ENCODE peak calls at places on chromosomes 16 and 17, in nine cellular contexts. One of them, this sample, is unnamed.

GRCh38 chr16:75102595-75102994 is 14.0 kb downstream of the LDHD start:
- DNase-seq in activated naive CD4-positive, alpha-beta T cell: no peak
- DNase-seq in H1: no peak
- DNase-seq in fibroblast of mammary gland: no peak
- DNase-seq in stimulated activated CD4-positive, alpha-beta T cell treated with anti-CD3 and anti-CD28 coated beads, Interleukin-1b, Interleukin-23, amount 100 ng/mL, for 24 hours: no peak
- DNase-seq in left lung: no peak
- DNase-seq in BJ: no peak
- DNase-seq in RCC 7860: no peak
- DNase-seq in lung microvascular endothelial cell: no peak
- DNase-seq in this sample: no peak

GRCh38 chr17:19482571-19482970 is 51.1 kb upstream of the SLC47A1 start:
- DNase-seq in activated naive CD4-positive, alpha-beta T cell: no peak
- DNase-seq in H1: no peak
- DNase-seq in fibroblast of mammary gland: peak; percentile 34
- DNase-seq in stimulated activated CD4-positive, alpha-beta T cell treated with anti-CD3 and anti-CD28 coated beads, Interleukin-1b, Interleukin-23, amount 100 ng/mL, for 24 hours: no peak
- DNase-seq in left lung: no peak
- DNase-seq in BJ: peak; percentile 49
- DNase-seq in RCC 7860: no peak
- DNase-seq in lung microvascular endothelial cell: no peak
- DNase-seq in this sample: no peak

GRCh38 chr17:1090454-1091189 is 89.2 kb downstream of the ABR start:
- DNase-seq in activated naive CD4-positive, alpha-beta T cell: no peak
- DNase-seq in H1: no peak
- DNase-seq in fibroblast of mammary gland: no peak
- DNase-seq in stimulated activated CD4-positive, alpha-beta T cell treated with anti-CD3 and anti-CD28 coated beads, Interleukin-1b, Interleukin-23, amount 100 ng/mL, for 24 hours: no peak
- DNase-seq in left lung: no peak
- DNase-seq in BJ: no peak
- DNase-seq in RCC 7860: peak; percentile 56
- DNase-seq in lung microvascular endothelial cell: no peak
- DNase-seq in this sample: no peak

GRCh38 chr17:76697702-76698465 is 12.9 kb downstream of the MXRA7 start:
- DNase-seq in activated naive CD4-positive, alpha-beta T cell: no peak
- DNase-seq in H1: no peak
- DNase-seq in fibroblast of mammary gland: no peak
- DNase-seq in stimulated activated CD4-positive, alpha-beta T cell treated with anti-CD3 and anti-CD28 coated beads, Interleukin-1b, Interleukin-23, amount 100 ng/mL, for 24 hours: no peak
- DNase-seq in left lung: no peak
- DNase-seq in BJ: no peak
- DNase-seq in RCC 7860: peak; percentile 59
- DNase-seq in lung microvascular endothelial cell: no peak
- DNase-seq in this sample: no peak

GRCh38 chr16:87195190-87195589 is 122.0 kb downstream of the C16orf95 start:
- DNase-seq in activated naive CD4-positive, alpha-beta T cell: no peak
- DNase-seq in H1: no peak
- DNase-seq in fibroblast of mammary gland: no peak
- DNase-seq in stimulated activated CD4-positive, alpha-beta T cell treated with anti-CD3 and anti-CD28 coated beads, Interleukin-1b, Interleukin-23, amount 100 ng/mL, for 24 hours: no peak
- DNase-seq in left lung: no peak
- DNase-seq in BJ: no peak
- DNase-seq in RCC 7860: no peak
- DNase-seq in lung microvascular endothelial cell: no peak
- DNase-seq in this sample: no peak

GRCh38 chr16:53465606-53466290 is 31.5 kb downstream of the RBL2 start:
- DNase-seq in activated naive CD4-positive, alpha-beta T cell: no peak
- DNase-seq in H1: no peak
- DNase-seq in fibroblast of mammary gland: peak; percentile 76
- DNase-seq in stimulated activated CD4-positive, alpha-beta T cell treated with anti-CD3 and anti-CD28 coated beads, Interleukin-1b, Interleukin-23, amount 100 ng/mL, for 24 hours: no peak
- DNase-seq in left lung: no peak
- DNase-seq in BJ: no peak
- DNase-seq in RCC 7860: peak; percentile 52
- DNase-seq in lung microvascular endothelial cell: peak; percentile 88
- DNase-seq in this sample: no peak

GRCh38 chr17:44607836-44608690 is 48.2 kb upstream of the MEIOC start:
- DNase-seq in activated naive CD4-positive, alpha-beta T cell: no peak
- DNase-seq in H1: no peak
- DNase-seq in fibroblast of mammary gland: peak; percentile 62
- DNase-seq in stimulated activated CD4-positive, alpha-beta T cell treated with anti-CD3 and anti-CD28 coated beads, Interleukin-1b, Interleukin-23, amount 100 ng/mL, for 24 hours: no peak
- DNase-seq in left lung: no peak
- DNase-seq in BJ: peak; percentile 35
- DNase-seq in RCC 7860: no peak
- DNase-seq in lung microvascular endothelial cell: no peak
- DNase-seq in this sample: no peak

GRCh38 chr17:48010193-48010592 is 27.4 kb downstream of the COPZ2 start:
- DNase-seq in activated naive CD4-positive, alpha-beta T cell: no peak
- DNase-seq in H1: no peak
- DNase-seq in fibroblast of mammary gland: no peak
- DNase-seq in stimulated activated CD4-positive, alpha-beta T cell treated with anti-CD3 and anti-CD28 coated beads, Interleukin-1b, Interleukin-23, amount 100 ng/mL, for 24 hours: no peak
- DNase-seq in left lung: no peak
- DNase-seq in BJ: no peak
- DNase-seq in RCC 7860: no peak
- DNase-seq in lung microvascular endothelial cell: no peak
- DNase-seq in this sample: no peak

GRCh38 chr17:60604686-60605334 is 4.8 kb downstream of the PPM1D start:
- DNase-seq in activated naive CD4-positive, alpha-beta T cell: no peak
- DNase-seq in H1: peak; percentile 23
- DNase-seq in fibroblast of mammary gland: peak; percentile 67
- DNase-seq in stimulated activated CD4-positive, alpha-beta T cell treated with anti-CD3 and anti-CD28 coated beads, Interleukin-1b, Interleukin-23, amount 100 ng/mL, for 24 hours: no peak
- DNase-seq in left lung: no peak
- DNase-seq in BJ: no peak
- DNase-seq in RCC 7860: peak; percentile 93
- DNase-seq in lung microvascular endothelial cell: peak; percentile 64
- DNase-seq in this sample: no peak

GRCh38 chr17:5699789-5700188 is 115.5 kb upstream of the NLRP1 start:
- DNase-seq in activated naive CD4-positive, alpha-beta T cell: no peak
- DNase-seq in H1: no peak
- DNase-seq in fibroblast of mammary gland: no peak
- DNase-seq in stimulated activated CD4-positive, alpha-beta T cell treated with anti-CD3 and anti-CD28 coated beads, Interleukin-1b, Interleukin-23, amount 100 ng/mL, for 24 hours: no peak
- DNase-seq in left lung: no peak
- DNase-seq in BJ: no peak
- DNase-seq in RCC 7860: no peak
- DNase-seq in lung microvascular endothelial cell: no peak
- DNase-seq in this sample: no peak

GRCh38 chr17:69961488-69962145 is 113.4 kb upstream of the KCNJ16 start:
- DNase-seq in activated naive CD4-positive, alpha-beta T cell: no peak
- DNase-seq in H1: peak; percentile 48
- DNase-seq in fibroblast of mammary gland: no peak
- DNase-seq in stimulated activated CD4-positive, alpha-beta T cell treated with anti-CD3 and anti-CD28 coated beads, Interleukin-1b, Interleukin-23, amount 100 ng/mL, for 24 hours: no peak
- DNase-seq in left lung: no peak
- DNase-seq in BJ: no peak
- DNase-seq in RCC 7860: no peak
- DNase-seq in lung microvascular endothelial cell: no peak
- DNase-seq in this sample: no peak

GRCh38 chr16:53224932-53225533 is 170.2 kb downstream of the CHD9 start:
- DNase-seq in activated naive CD4-positive, alpha-beta T cell: no peak
- DNase-seq in H1: no peak
- DNase-seq in fibroblast of mammary gland: peak; percentile 40
- DNase-seq in stimulated activated CD4-positive, alpha-beta T cell treated with anti-CD3 and anti-CD28 coated beads, Interleukin-1b, Interleukin-23, amount 100 ng/mL, for 24 hours: no peak
- DNase-seq in left lung: no peak
- DNase-seq in BJ: no peak
- DNase-seq in RCC 7860: peak; percentile 36
- DNase-seq in lung microvascular endothelial cell: peak; percentile 12
- DNase-seq in this sample: no peak

GRCh38 chr17:72305472-72305871 is 184.7 kb downstream of the SOX9 start:
- DNase-seq in activated naive CD4-positive, alpha-beta T cell: no peak
- DNase-seq in H1: no peak
- DNase-seq in fibroblast of mammary gland: no peak
- DNase-seq in stimulated activated CD4-positive, alpha-beta T cell treated with anti-CD3 and anti-CD28 coated beads, Interleukin-1b, Interleukin-23, amount 100 ng/mL, for 24 hours: no peak
- DNase-seq in left lung: no peak
- DNase-seq in BJ: no peak
- DNase-seq in RCC 7860: no peak
- DNase-seq in lung microvascular endothelial cell: no peak
- DNase-seq in this sample: no peak

GRCh38 chr17:50728881-50729765 is 9.7 kb downstream of the LUC7L3 start:
- DNase-seq in activated naive CD4-positive, alpha-beta T cell: no peak
- DNase-seq in H1: no peak
- DNase-seq in fibroblast of mammary gland: no peak
- DNase-seq in stimulated activated CD4-positive, alpha-beta T cell treated with anti-CD3 and anti-CD28 coated beads, Interleukin-1b, Interleukin-23, amount 100 ng/mL, for 24 hours: no peak
- DNase-seq in left lung: no peak
- DNase-seq in BJ: no peak
- DNase-seq in RCC 7860: no peak
- DNase-seq in lung microvascular endothelial cell: no peak
- DNase-seq in this sample: no peak

GRCh38 chr17:66549312-66549705 is 246.9 kb downstream of the PRKCA start:
- DNase-seq in activated naive CD4-positive, alpha-beta T cell: no peak
- DNase-seq in H1: no peak
- DNase-seq in fibroblast of mammary gland: peak; percentile 65
- DNase-seq in stimulated activated CD4-positive, alpha-beta T cell treated with anti-CD3 and anti-CD28 coated beads, Interleukin-1b, Interleukin-23, amount 100 ng/mL, for 24 hours: no peak
- DNase-seq in left lung: no peak
- DNase-seq in BJ: no peak
- DNase-seq in RCC 7860: peak; percentile 62
- DNase-seq in lung microvascular endothelial cell: no peak
- DNase-seq in this sample: no peak

GRCh38 chr16:53042235-53042645 is 10.5 kb downstream of the CHD9NB start:
- DNase-seq in activated naive CD4-positive, alpha-beta T cell: no peak
- DNase-seq in H1: no peak
- DNase-seq in fibroblast of mammary gland: no peak
- DNase-seq in stimulated activated CD4-positive, alpha-beta T cell treated with anti-CD3 and anti-CD28 coated beads, Interleukin-1b, Interleukin-23, amount 100 ng/mL, for 24 hours: no peak
- DNase-seq in left lung: no peak
- DNase-seq in BJ: no peak
- DNase-seq in RCC 7860: no peak
- DNase-seq in lung microvascular endothelial cell: no peak
- DNase-seq in this sample: no peak

GRCh38 chr17:57109393-57110151 is 24.5 kb downstream of the AKAP1 start:
- DNase-seq in activated naive CD4-positive, alpha-beta T cell: no peak
- DNase-seq in H1: no peak
- DNase-seq in fibroblast of mammary gland: no peak
- DNase-seq in stimulated activated CD4-positive, alpha-beta T cell treated with anti-CD3 and anti-CD28 coated beads, Interleukin-1b, Interleukin-23, amount 100 ng/mL, for 24 hours: no peak
- DNase-seq in left lung: no peak
- DNase-seq in BJ: no peak
- DNase-seq in RCC 7860: no peak
- DNase-seq in lung microvascular endothelial cell: no peak
- DNase-seq in this sample: peak; percentile 59

GRCh38 chr16:85520853-85521736 is 92.0 kb upstream of the GSE1 start:
- DNase-seq in activated naive CD4-positive, alpha-beta T cell: no peak
- DNase-seq in H1: no peak
- DNase-seq in fibroblast of mammary gland: no peak
- DNase-seq in stimulated activated CD4-positive, alpha-beta T cell treated with anti-CD3 and anti-CD28 coated beads, Interleukin-1b, Interleukin-23, amount 100 ng/mL, for 24 hours: no peak
- DNase-seq in left lung: peak; percentile 89
- DNase-seq in BJ: no peak
- DNase-seq in RCC 7860: no peak
- DNase-seq in lung microvascular endothelial cell: no peak
- DNase-seq in this sample: peak; percentile 89

GRCh38 chr16:31083981-31084380 is 4.8 kb downstream of the PRSS53 start:
- DNase-seq in activated naive CD4-positive, alpha-beta T cell: no peak
- DNase-seq in H1: no peak
- DNase-seq in fibroblast of mammary gland: no peak
- DNase-seq in stimulated activated CD4-positive, alpha-beta T cell treated with anti-CD3 and anti-CD28 coated beads, Interleukin-1b, Interleukin-23, amount 100 ng/mL, for 24 hours: no peak
- DNase-seq in left lung: no peak
- DNase-seq in BJ: no peak
- DNase-seq in RCC 7860: no peak
- DNase-seq in lung microvascular endothelial cell: no peak
- DNase-seq in this sample: no peak

GRCh38 chr16:78002915-78003538 is 19.3 kb upstream of the CLEC3A start:
- DNase-seq in activated naive CD4-positive, alpha-beta T cell: peak; percentile 26
- DNase-seq in H1: peak; percentile 97
- DNase-seq in fibroblast of mammary gland: peak; percentile 87
- DNase-seq in stimulated activated CD4-positive, alpha-beta T cell treated with anti-CD3 and anti-CD28 coated beads, Interleukin-1b, Interleukin-23, amount 100 ng/mL, for 24 hours: peak; percentile 51
- DNase-seq in left lung: peak; percentile 70
- DNase-seq in BJ: peak; percentile 12
- DNase-seq in RCC 7860: peak; percentile 59
- DNase-seq in lung microvascular endothelial cell: peak; percentile 89
- DNase-seq in this sample: peak; percentile 69

GRCh38 chr16:16014329-16015224 is 65.2 kb downstream of the ABCC1 start:
- DNase-seq in activated naive CD4-positive, alpha-beta T cell: no peak
- DNase-seq in H1: no peak
- DNase-seq in fibroblast of mammary gland: peak; percentile 61
- DNase-seq in stimulated activated CD4-positive, alpha-beta T cell treated with anti-CD3 and anti-CD28 coated beads, Interleukin-1b, Interleukin-23, amount 100 ng/mL, for 24 hours: no peak
- DNase-seq in left lung: no peak
- DNase-seq in BJ: no peak
- DNase-seq in RCC 7860: no peak
- DNase-seq in lung microvascular endothelial cell: no peak
- DNase-seq in this sample: no peak

GRCh38 chr16:3007957-3008748 is 4.6 kb upstream of the CLDN9 start:
- DNase-seq in activated naive CD4-positive, alpha-beta T cell: no peak
- DNase-seq in H1: peak; percentile 89
- DNase-seq in fibroblast of mammary gland: no peak
- DNase-seq in stimulated activated CD4-positive, alpha-beta T cell treated with anti-CD3 and anti-CD28 coated beads, Interleukin-1b, Interleukin-23, amount 100 ng/mL, for 24 hours: no peak
- DNase-seq in left lung: no peak
- DNase-seq in BJ: no peak
- DNase-seq in RCC 7860: no peak
- DNase-seq in lung microvascular endothelial cell: peak; percentile 29
- DNase-seq in this sample: peak; percentile 46

GRCh38 chr17:49191407-49191916 is 18.9 kb downstream of the GNGT2 start:
- DNase-seq in activated naive CD4-positive, alpha-beta T cell: no peak
- DNase-seq in H1: no peak
- DNase-seq in fibroblast of mammary gland: no peak
- DNase-seq in stimulated activated CD4-positive, alpha-beta T cell treated with anti-CD3 and anti-CD28 coated beads, Interleukin-1b, Interleukin-23, amount 100 ng/mL, for 24 hours: no peak
- DNase-seq in left lung: no peak
- DNase-seq in BJ: no peak
- DNase-seq in RCC 7860: no peak
- DNase-seq in lung microvascular endothelial cell: peak; percentile 71
- DNase-seq in this sample: no peak

GRCh38 chr16:77443834-77444460 is 9.1 kb upstream of the ADAMTS18 start:
- DNase-seq in activated naive CD4-positive, alpha-beta T cell: no peak
- DNase-seq in H1: no peak
- DNase-seq in fibroblast of mammary gland: no peak
- DNase-seq in stimulated activated CD4-positive, alpha-beta T cell treated with anti-CD3 and anti-CD28 coated beads, Interleukin-1b, Interleukin-23, amount 100 ng/mL, for 24 hours: no peak
- DNase-seq in left lung: no peak
- DNase-seq in BJ: no peak
- DNase-seq in RCC 7860: no peak
- DNase-seq in lung microvascular endothelial cell: no peak
- DNase-seq in this sample: no peak

GRCh38 chr16:11080327-11080967 is 136.1 kb downstream of the CLEC16A start:
- DNase-seq in activated naive CD4-positive, alpha-beta T cell: no peak
- DNase-seq in H1: no peak
- DNase-seq in fibroblast of mammary gland: no peak
- DNase-seq in stimulated activated CD4-positive, alpha-beta T cell treated with anti-CD3 and anti-CD28 coated beads, Interleukin-1b, Interleukin-23, amount 100 ng/mL, for 24 hours: no peak
- DNase-seq in left lung: no peak
- DNase-seq in BJ: no peak
- DNase-seq in RCC 7860: no peak
- DNase-seq in lung microvascular endothelial cell: no peak
- DNase-seq in this sample: no peak

GRCh38 chr17:80743181-80743771 is 198.6 kb downstream of the RPTOR start:
- DNase-seq in activated naive CD4-positive, alpha-beta T cell: no peak
- DNase-seq in H1: no peak
- DNase-seq in fibroblast of mammary gland: peak; percentile 87
- DNase-seq in stimulated activated CD4-positive, alpha-beta T cell treated with anti-CD3 and anti-CD28 coated beads, Interleukin-1b, Interleukin-23, amount 100 ng/mL, for 24 hours: no peak
- DNase-seq in left lung: peak; percentile 60
- DNase-seq in BJ: no peak
- DNase-seq in RCC 7860: no peak
- DNase-seq in lung microvascular endothelial cell: no peak
- DNase-seq in this sample: no peak